ENCODE peak calls at places on chromosomes 1 and 21, in eight cellular contexts. One of them, this sample, is unnamed.

GRCh38 chr1:12012560-12013316 is 6.6 kb upstream of the MIIP start:
- DNase-seq in GM23248: no peak
- DNase-seq in fibroblast of lung: no peak
- DNase-seq in mammary epithelial cell: no peak
- DNase-seq in keratinocyte: no peak
- DNase-seq in IMR-90: no peak
- DNase-seq in GM12878: no peak
- DNase-seq in K562: no peak
- DNase-seq in this sample: no peak

GRCh38 chr1:183780757-183781156 is 24.2 kb upstream of the RGL1 start:
- DNase-seq in mammary epithelial cell: no peak
- DNase-seq in K562: no peak
- DNase-seq in GM23248: no peak
- DNase-seq in GM12878: no peak
- DNase-seq in fibroblast of lung: peak; percentile 68
- DNase-seq in keratinocyte: no peak
- DNase-seq in IMR-90: no peak
- DNase-seq in this sample: no peak

GRCh38 chr21:28487455-28488070 is 505.1 kb downstream of the LTN1 start:
- DNase-seq in K562: no peak
- DNase-seq in GM23248: peak; percentile 15
- DNase-seq in GM12878: no peak
- DNase-seq in IMR-90: no peak
- DNase-seq in mammary epithelial cell: no peak
- DNase-seq in fibroblast of lung: peak; percentile 59
- DNase-seq in keratinocyte: no peak
- DNase-seq in this sample: no peak

GRCh38 chr1:197675475-197676324 is 99.6 kb downstream of the DENND1B start:
- DNase-seq in IMR-90: peak; percentile 22
- DNase-seq in mammary epithelial cell: peak; percentile 13
- DNase-seq in K562: peak; percentile 39
- DNase-seq in fibroblast of lung: peak; percentile 51
- DNase-seq in GM12878: no peak
- DNase-seq in keratinocyte: no peak
- DNase-seq in GM23248: peak; percentile 52
- DNase-seq in this sample: no peak

GRCh38 chr1:51484591-51484990 is 34.5 kb downstream of the EPS15 start:
- DNase-seq in fibroblast of lung: peak; percentile 9
- DNase-seq in K562: no peak
- DNase-seq in GM23248: peak; percentile 6
- DNase-seq in IMR-90: peak; percentile 1
- DNase-seq in mammary epithelial cell: peak; percentile 32
- DNase-seq in keratinocyte: no peak
- DNase-seq in GM12878: no peak
- DNase-seq in this sample: no peak

GRCh38 chr1:18970762-18971161 is 14.3 kb upstream of the IFFO2 start:
- DNase-seq in IMR-90: no peak
- DNase-seq in K562: no peak
- DNase-seq in GM23248: peak; percentile 52
- DNase-seq in GM12878: no peak
- DNase-seq in fibroblast of lung: no peak
- DNase-seq in keratinocyte: no peak
- DNase-seq in mammary epithelial cell: peak; percentile 60
- DNase-seq in this sample: no peak

GRCh38 chr1:154208677-154209390 is 2.7 kb upstream of the CFAP141 start:
- DNase-seq in mammary epithelial cell: no peak
- DNase-seq in keratinocyte: no peak
- DNase-seq in GM12878: no peak
- DNase-seq in IMR-90: no peak
- DNase-seq in GM23248: no peak
- DNase-seq in fibroblast of lung: no peak
- DNase-seq in K562: no peak
- DNase-seq in this sample: no peak

GRCh38 chr1:51863384-51863783 is 15.1 kb downstream of the NRDC start:
- DNase-seq in GM23248: no peak
- DNase-seq in mammary epithelial cell: no peak
- DNase-seq in GM12878: peak; percentile 32
- DNase-seq in K562: no peak
- DNase-seq in keratinocyte: no peak
- DNase-seq in fibroblast of lung: no peak
- DNase-seq in IMR-90: no peak
- DNase-seq in this sample: no peak

GRCh38 chr1:63691672-63692425 is 82.0 kb upstream of the ROR1 start:
- DNase-seq in mammary epithelial cell: peak; percentile 68
- DNase-seq in K562: peak; percentile 47
- DNase-seq in IMR-90: peak; percentile 94
- DNase-seq in GM23248: peak; percentile 89
- DNase-seq in keratinocyte: peak; percentile 40
- DNase-seq in fibroblast of lung: peak; percentile 99
- DNase-seq in GM12878: no peak
- DNase-seq in this sample: peak; percentile 90

GRCh38 chr1:1917304-1917976 is 1.6 kb downstream of the TMEM52 start:
- DNase-seq in mammary epithelial cell: no peak
- DNase-seq in GM23248: no peak
- DNase-seq in K562: no peak
- DNase-seq in keratinocyte: no peak
- DNase-seq in IMR-90: no peak
- DNase-seq in fibroblast of lung: no peak
- DNase-seq in GM12878: no peak
- DNase-seq in this sample: no peak

GRCh38 chr1:246569248-246570238 is 3.3 kb downstream of the CNST start:
- DNase-seq in GM12878: no peak
- DNase-seq in IMR-90: peak; percentile 63
- DNase-seq in GM23248: peak; percentile 74
- DNase-seq in mammary epithelial cell: peak; percentile 5
- DNase-seq in fibroblast of lung: no peak
- DNase-seq in keratinocyte: no peak
- DNase-seq in K562: peak; percentile 26
- DNase-seq in this sample: peak; percentile 92

GRCh38 chr1:41714613-41715389 is 203.9 kb downstream of the HIVEP3 start:
- DNase-seq in fibroblast of lung: no peak
- DNase-seq in IMR-90: no peak
- DNase-seq in K562: no peak
- DNase-seq in GM23248: peak; percentile 34
- DNase-seq in mammary epithelial cell: no peak
- DNase-seq in GM12878: no peak
- DNase-seq in keratinocyte: no peak
- DNase-seq in this sample: no peak

GRCh38 chr1:220028496-220028895 is 17.8 kb downstream of the EPRS1 start:
- DNase-seq in GM23248: no peak
- DNase-seq in GM12878: no peak
- DNase-seq in IMR-90: no peak
- DNase-seq in mammary epithelial cell: no peak
- DNase-seq in keratinocyte: no peak
- DNase-seq in fibroblast of lung: no peak
- DNase-seq in K562: no peak
- DNase-seq in this sample: no peak

GRCh38 chr1:109151146-109151545 is 37.2 kb downstream of the ELAPOR1 start:
- DNase-seq in GM12878: no peak
- DNase-seq in keratinocyte: no peak
- DNase-seq in fibroblast of lung: peak; percentile 65
- DNase-seq in mammary epithelial cell: peak; percentile 45
- DNase-seq in IMR-90: peak; percentile 74
- DNase-seq in K562: peak; percentile 55
- DNase-seq in GM23248: peak; percentile 80
- DNase-seq in this sample: peak; percentile 57

GRCh38 chr1:40664167-40664537 is 1.3 kb downstream of the RIMS3 start:
- DNase-seq in K562: no peak
- DNase-seq in mammary epithelial cell: no peak
- DNase-seq in GM12878: no peak
- DNase-seq in IMR-90: no peak
- DNase-seq in GM23248: no peak
- DNase-seq in fibroblast of lung: no peak
- DNase-seq in keratinocyte: no peak
- DNase-seq in this sample: no peak

GRCh38 chr1:244242446-244242845 is 191.4 kb downstream of the ZBTB18 start:
- DNase-seq in K562: no peak
- DNase-seq in GM12878: no peak
- DNase-seq in mammary epithelial cell: no peak
- DNase-seq in GM23248: no peak
- DNase-seq in IMR-90: no peak
- DNase-seq in keratinocyte: no peak
- DNase-seq in fibroblast of lung: no peak
- DNase-seq in this sample: no peak

GRCh38 chr1:23964235-23964668 is 4.6 kb downstream of the PNRC2 start:
- DNase-seq in keratinocyte: no peak
- DNase-seq in K562: no peak
- DNase-seq in GM23248: no peak
- DNase-seq in fibroblast of lung: no peak
- DNase-seq in IMR-90: no peak
- DNase-seq in mammary epithelial cell: no peak
- DNase-seq in GM12878: no peak
- DNase-seq in this sample: no peak

DNA sequence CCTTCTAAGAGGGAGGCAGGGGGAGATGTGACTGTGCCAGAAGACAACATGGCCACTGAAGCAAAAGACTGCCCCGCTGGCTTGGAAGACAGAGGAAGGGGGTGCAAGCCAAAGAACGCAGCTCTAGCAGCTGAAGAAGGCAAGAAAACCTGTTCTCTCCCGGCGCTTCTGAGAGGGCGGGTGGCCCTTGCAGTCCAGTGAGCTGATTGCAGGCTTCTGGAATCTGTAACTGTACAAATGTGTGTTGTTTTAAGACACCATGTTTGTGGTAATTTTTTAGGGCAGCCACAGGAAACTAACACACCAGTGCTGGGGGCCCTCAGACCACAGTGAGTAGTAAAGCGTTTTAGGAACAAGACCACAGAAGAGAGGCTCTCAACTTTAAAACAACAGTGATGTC is 47.0 kb downstream of the CD46 start:
- DNase-seq in GM23248: no peak
- DNase-seq in fibroblast of lung: no peak
- DNase-seq in GM12878: no peak
- DNase-seq in IMR-90: peak; percentile 18
- DNase-seq in K562: no peak
- DNase-seq in mammary epithelial cell: no peak
- DNase-seq in keratinocyte: no peak
- DNase-seq in this sample: no peak
- H3K4me2 ChIP-seq in GM23248: no peak overlapping the region
- H3K4me2 ChIP-seq in fibroblast of lung: no peak overlapping the region
- H3K4me2 ChIP-seq in GM12878: peak overlapping the region; percentile 11
- H3K4me2 ChIP-seq in IMR-90: no peak overlapping the region
- H3K4me2 ChIP-seq in K562: no peak overlapping the region
- H3K4me2 ChIP-seq in mammary epithelial cell: no peak overlapping the region
- H3K4me2 ChIP-seq in keratinocyte: no peak overlapping the region
- H3K4me2 ChIP-seq in this sample: no peak overlapping the region

DNA sequence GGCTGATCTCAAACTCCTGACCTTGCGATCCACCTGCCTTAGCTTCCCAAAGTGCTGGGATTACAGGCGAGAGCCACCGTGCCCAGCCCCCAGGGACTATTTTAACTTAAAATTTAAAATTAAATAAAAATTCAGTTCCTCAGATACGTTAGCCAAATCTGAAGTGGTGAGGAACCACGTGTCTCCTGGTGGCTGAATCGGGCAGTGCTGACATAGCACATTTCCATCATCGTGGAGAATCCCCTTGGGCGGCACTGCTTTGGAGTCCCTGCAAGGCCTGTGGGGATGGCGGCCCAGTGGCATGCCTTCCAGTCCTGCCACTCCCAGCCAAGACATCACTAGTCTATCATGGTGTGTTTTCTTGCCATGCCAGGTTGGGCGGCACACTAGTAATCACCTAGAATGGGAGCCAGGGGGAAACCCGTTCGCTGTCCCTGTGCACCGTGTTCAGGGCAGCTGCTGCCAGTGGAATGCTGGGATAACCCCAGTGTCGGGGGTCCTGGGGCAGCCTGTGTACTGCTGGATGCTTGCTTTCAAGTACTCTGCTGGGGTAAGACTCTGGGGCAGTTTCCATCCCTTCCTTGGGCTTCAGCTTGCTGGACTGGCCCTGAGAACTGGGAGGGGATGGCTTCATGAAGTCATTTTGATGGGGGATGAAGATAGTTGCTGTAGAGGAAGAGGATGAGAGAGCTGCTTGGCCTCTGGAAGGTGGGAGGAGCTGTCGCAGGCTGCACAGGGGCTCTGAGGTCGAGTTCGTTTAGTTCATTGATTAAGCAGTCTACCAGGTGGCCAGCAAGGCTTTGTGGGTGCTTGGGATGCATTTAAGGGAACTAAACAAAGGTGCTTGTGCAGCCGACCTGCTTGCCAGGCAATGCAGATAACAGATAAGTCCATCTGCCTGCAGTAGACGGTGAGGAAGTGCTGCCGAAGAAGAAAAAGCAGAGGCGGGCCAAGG is 4.6 kb downstream of the ZBTB48 start:
- DNase-seq in IMR-90: no peak
- DNase-seq in K562: no peak
- DNase-seq in GM12878: no peak
- DNase-seq in keratinocyte: no peak
- DNase-seq in fibroblast of lung: no peak
- DNase-seq in GM23248: peak; percentile 42
- DNase-seq in mammary epithelial cell: no peak
- DNase-seq in this sample: no peak
- H3K4me2 ChIP-seq in IMR-90: no peak overlapping the region
- H3K4me2 ChIP-seq in K562: peak overlapping the region; percentile 48
- H3K4me2 ChIP-seq in GM12878: no peak overlapping the region
- H3K4me2 ChIP-seq in keratinocyte: no peak overlapping the region
- H3K4me2 ChIP-seq in fibroblast of lung: no peak overlapping the region
- H3K4me2 ChIP-seq in GM23248: no peak overlapping the region
- H3K4me2 ChIP-seq in mammary epithelial cell: no peak overlapping the region
- H3K4me2 ChIP-seq in this sample: no peak overlapping the region

GRCh38 chr1:191174298-191174697 is 696.6 kb upstream of the BRINP3 start:
- DNase-seq in keratinocyte: no peak
- DNase-seq in GM12878: peak; percentile 58
- DNase-seq in mammary epithelial cell: no peak
- DNase-seq in fibroblast of lung: peak; percentile 54
- DNase-seq in GM23248: no peak
- DNase-seq in IMR-90: peak; percentile 3
- DNase-seq in K562: no peak
- DNase-seq in this sample: peak; percentile 31
- H3K4me2 ChIP-seq in keratinocyte: no peak overlapping the region
- H3K4me2 ChIP-seq in GM12878: peak overlapping the region; percentile 63
- H3K4me2 ChIP-seq in mammary epithelial cell: no peak overlapping the region
- H3K4me2 ChIP-seq in fibroblast of lung: no peak overlapping the region
- H3K4me2 ChIP-seq in GM23248: no peak overlapping the region
- H3K4me2 ChIP-seq in IMR-90: peak overlapping the region; percentile 94
- H3K4me2 ChIP-seq in K562: no peak overlapping the region
- H3K4me2 ChIP-seq in this sample: no peak overlapping the region

DNA sequence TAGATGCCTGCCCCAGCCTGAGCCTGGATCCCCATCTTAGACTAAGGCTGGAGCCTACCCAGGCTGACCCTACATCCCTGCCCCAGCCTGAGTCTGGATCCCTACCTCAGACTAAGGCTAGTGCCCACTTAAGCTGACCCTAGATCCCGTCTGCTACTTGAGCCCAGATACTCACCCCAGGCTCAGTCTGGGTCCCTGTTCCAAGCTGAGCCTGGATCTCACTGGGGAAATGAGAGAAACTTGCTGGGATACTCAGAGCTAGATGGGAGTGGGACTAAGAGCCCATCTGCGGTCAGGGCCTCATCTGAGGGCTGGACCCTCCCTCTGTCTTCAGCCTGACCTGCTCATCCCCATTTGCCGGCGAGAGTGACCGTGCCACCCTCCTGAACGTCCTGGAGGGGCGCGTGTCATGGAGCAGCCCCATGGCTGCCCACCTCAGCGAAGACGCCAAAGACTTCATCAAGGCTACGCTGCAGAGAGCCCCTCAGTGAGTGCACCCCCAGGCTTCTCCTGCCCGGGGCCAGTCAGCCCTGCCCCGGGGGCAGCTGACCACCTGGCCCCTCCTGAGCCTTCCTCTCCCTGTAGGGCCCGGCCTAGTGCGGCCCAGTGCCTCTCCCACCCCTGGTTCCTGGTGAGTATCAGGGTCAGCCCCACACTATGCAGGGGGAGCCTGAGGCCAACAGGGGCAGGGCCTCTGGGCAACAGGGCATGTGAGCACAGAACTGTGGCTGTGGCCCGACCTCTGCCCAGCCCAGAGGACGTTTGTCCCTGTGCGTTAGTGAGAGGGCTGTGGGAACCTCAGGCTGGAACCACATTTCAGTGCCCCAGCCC is 36.8 kb downstream of the TRIM11 start:
- DNase-seq in fibroblast of lung: no peak
- DNase-seq in GM23248: no peak
- DNase-seq in mammary epithelial cell: no peak
- DNase-seq in IMR-90: no peak
- DNase-seq in GM12878: no peak
- DNase-seq in K562: no peak
- DNase-seq in keratinocyte: no peak
- DNase-seq in this sample: no peak
- H3K4me2 ChIP-seq in fibroblast of lung: no peak overlapping the region
- H3K4me2 ChIP-seq in GM23248: no peak overlapping the region
- H3K4me2 ChIP-seq in mammary epithelial cell: no peak overlapping the region
- H3K4me2 ChIP-seq in IMR-90: no peak overlapping the region
- H3K4me2 ChIP-seq in GM12878: no peak overlapping the region
- H3K4me2 ChIP-seq in K562: peak overlapping the region; percentile 81
- H3K4me2 ChIP-seq in keratinocyte: no peak overlapping the region
- H3K4me2 ChIP-seq in this sample: no peak overlapping the region

This sample was measured in endothelial cell of umbilical vein.